ENCODE peak calls at places on chromosomes 5 and 9, in six cellular contexts. D, I, S, Z, U and Q are unnamed samples.

GRCh38 chr9:134913713-134914500 is 3.8 kb downstream of the FCN1 start:
- DNase-seq in D (peak; percentile 17), I (no peak), S (no peak), Z (no peak), U (no peak), Q (no peak)

GRCh38 chr5:35924950-35925722 is 13.3 kb downstream of the CAPSL start:
- DNase-seq in D (peak; percentile 64), I (peak; percentile 90), S (no peak), Z (peak; percentile 95), U (peak; percentile 54), Q (no peak)

GRCh38 chr9:121658591-121658990 is 7.2 kb downstream of the DAB2IP start:
- DNase-seq in D (no peak), I (no peak), S (no peak), Z (no peak), U (no peak), Q (no peak)

GRCh38 chr9:77011973-77012817 is 7.3 kb upstream of the FOXB2 start:
- DNase-seq in D (peak; percentile 70), I (peak; percentile 97), S (no peak), Z (peak; percentile 22), U (no peak), Q (no peak)

GRCh38 chr5:165209101-165209727 is 1703.8 kb downstream of the MAT2B start:
- DNase-seq in D (no peak), I (no peak), S (no peak), Z (no peak), U (peak; percentile 24), Q (no peak)

GRCh38 chr5:36664762-36665161 is 58.4 kb downstream of the SLC1A3 start:
- DNase-seq in D (no peak), I (peak; percentile 73), S (no peak), Z (no peak), U (peak; percentile 39), Q (no peak)

GRCh38 chr5:157038568-157039187 is 20.2 kb downstream of the HAVCR1 start:
- DNase-seq in D (no peak), I (no peak), S (peak; percentile 50), Z (no peak), U (no peak), Q (no peak)

GRCh38 chr9:5438301-5439162 is 807 bp upstream of the PLGRKT start:
- DNase-seq in D (no peak), I (peak; percentile 55), S (no peak), Z (no peak), U (peak; percentile 73), Q (peak; percentile 76)

GRCh38 chr9:99855467-99856176 is 33.9 kb downstream of the NR4A3 start:
- DNase-seq in D (no peak), I (peak; percentile 53), S (no peak), Z (no peak), U (no peak), Q (no peak)

GRCh38 chr5:135033026-135033861 is 784 bp downstream of the PITX1 start:
- DNase-seq in D (peak; percentile 45), I (peak; percentile 84), S (no peak), Z (peak; percentile 55), U (no peak), Q (no peak)

GRCh38 chr9:90189306-90189705 is 453.3 kb downstream of the DIRAS2 start:
- DNase-seq in D (no peak), I (no peak), S (no peak), Z (no peak), U (no peak), Q (peak; percentile 59)
- H3K4me3 ChIP-seq in D (no peak overlapping the region), I (no peak overlapping the region), S (no peak overlapping the region), Z (no peak overlapping the region), U (no peak overlapping the region), Q (no peak overlapping the region)

GRCh38 chr9:116361558-116361957 is 208.0 kb downstream of the PAPPA start:
- DNase-seq in D (no peak), I (no peak), S (no peak), Z (no peak), U (no peak), Q (no peak)

GRCh38 chr9:116362493-116362892 is 208.9 kb downstream of the PAPPA start:
- DNase-seq in D (no peak), I (no peak), S (no peak), Z (no peak), U (no peak), Q (no peak)

GRCh38 chr9:116360974-116361373 is 207.4 kb downstream of the PAPPA start:
- DNase-seq in D (no peak), I (no peak), S (no peak), Z (no peak), U (no peak), Q (no peak)

GRCh38 chr9:116368680-116369079 is 215.1 kb downstream of the PAPPA start:
- DNase-seq in D (no peak), I (no peak), S (no peak), Z (no peak), U (no peak), Q (no peak)

DNA sequence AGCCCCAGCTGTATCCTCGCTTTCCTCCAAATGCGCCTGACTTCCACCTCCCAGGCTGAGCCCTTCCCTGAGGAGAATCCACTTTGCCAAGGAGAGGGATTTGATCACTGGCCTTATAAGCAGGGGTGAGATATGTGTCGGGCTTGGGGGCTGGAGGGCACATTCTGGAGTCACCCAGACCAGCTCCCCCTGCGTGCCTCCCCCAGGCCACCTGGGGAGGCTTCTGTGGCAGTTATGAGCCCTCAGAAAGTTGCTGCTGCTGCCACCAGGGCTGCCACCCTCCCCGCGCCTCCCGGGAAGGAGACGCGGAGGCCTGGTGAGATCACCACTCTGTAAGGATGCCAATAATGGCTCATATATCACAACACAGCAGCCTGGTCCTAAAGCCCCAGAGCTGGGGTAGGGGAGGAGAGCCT is 211.5 kb downstream of the PAPPA start:
- DNase-seq in D (no peak), I (no peak), S (no peak), Z (no peak), U (peak; percentile 61), Q (no peak)
- TF ChIP-seq CTCF in D (no peak), I (no peak), S (no peak), Z (no peak), U (no peak), Q (no peak)

GRCh38 chr5:154603011-154603410 is 125.0 kb upstream of the HAND1 start:
- DNase-seq in D (no peak), I (no peak), S (no peak), Z (no peak), U (no peak), Q (no peak)

GRCh38 chr5:154603485-154603884 is 125.5 kb upstream of the HAND1 start:
- DNase-seq in D (no peak), I (no peak), S (no peak), Z (no peak), U (no peak), Q (no peak)

GRCh38 chr5:154606246-154606645 is 128.2 kb upstream of the HAND1 start:
- DNase-seq in D (no peak), I (no peak), S (no peak), Z (no peak), U (no peak), Q (no peak)

GRCh38 chr5:154606675-154607321 is 128.8 kb upstream of the HAND1 start:
- DNase-seq in D (no peak), I (no peak), S (no peak), Z (no peak), U (no peak), Q (no peak)

GRCh38 chr5:154603978-154604679 is 126.1 kb upstream of the HAND1 start:
- DNase-seq in D (peak; percentile 70), I (peak; percentile 76), S (peak; percentile 5), Z (no peak), U (peak; percentile 20), Q (no peak)
- H3K4me3 ChIP-seq in D (no peak overlapping the region), I (no peak overlapping the region), S (no peak overlapping the region), Z (no peak overlapping the region), U (no peak overlapping the region), Q (no peak overlapping the region)

GRCh38 chr5:12522116-12522515 is 617.9 kb upstream of the CTNND2 start:
- DNase-seq in D (no peak), I (no peak), S (no peak), Z (no peak), U (peak; percentile 14), Q (no peak)
- TF ChIP-seq CTCF in D (no peak), I (no peak), S (no peak), Z (no peak), U (no peak), Q (no peak)